ENCODE peak calls at places on chromosomes 11 and 22, in nine cellular contexts. U is RCC 7860; H is globus pallidus; R is T-helper 2 cell; W is NCI-H1092 treated with DMSO at 0.1 percent for 48 hours; C is stimulated activated CD4-positive, alpha-beta T cell treated with anti-CD3 and anti-CD28 coated beads, Interleukin-15, amount 100 ng/mL, for 24 hours; T is NCI-H1694; K is heart left ventricle; Z is AG10803. I is an unnamed sample.

GRCh38 chr11:11836676-11837231 is 5.0 kb upstream of the USP47 start:
- DNase-seq in U (no peak), H (no peak), R (no peak), W (no peak), C (no peak), T (no peak), K (no peak), Z (peak; percentile 75), I (no peak)

GRCh38 chr11:75631086-75631694 is 37.6 kb downstream of the MAP6 start:
- DNase-seq in U (no peak), H (no peak), R (no peak), W (no peak), C (no peak), T (no peak), K (no peak), Z (peak; percentile 14), I (no peak)

GRCh38 chr11:115765803-115766239 is 261.6 kb upstream of the CADM1 start:
- DNase-seq in U (no peak), H (no peak), R (no peak), W (no peak), C (no peak), T (no peak), K (no peak), Z (peak; percentile 70), I (no peak)

GRCh38 chr11:17551347-17552040 is 4.4 kb downstream of the OTOG start:
- DNase-seq in U (no peak), H (no peak), R (no peak), W (no peak), C (no peak), T (no peak), K (no peak), Z (no peak), I (no peak)

GRCh38 chr11:554824-555499 is 5.6 kb downstream of the LMNTD2 start:
- DNase-seq in U (peak; percentile 59), H (no peak), R (peak; percentile 66), W (peak; percentile 77), C (peak; percentile 83), T (no peak), K (no peak), Z (no peak), I (peak; percentile 69)

GRCh38 chr22:29319072-29319471 is 3.6 kb upstream of the RASL10A start:
- DNase-seq in U (no peak), H (no peak), R (no peak), W (no peak), C (no peak), T (no peak), K (no peak), Z (no peak), I (no peak)

GRCh38 chr22:29224121-29224858 is 18.6 kb downstream of the EMID1 start:
- DNase-seq in U (no peak), H (no peak), R (no peak), W (no peak), C (no peak), T (no peak), K (no peak), Z (peak; percentile 52), I (no peak)

GRCh38 chr11:113577356-113578163 is 102.4 kb upstream of the DRD2 start:
- DNase-seq in U (no peak), H (no peak), R (no peak), W (peak; percentile 57), C (no peak), T (no peak), K (no peak), Z (no peak), I (no peak)

GRCh38 chr11:114059984-114060401 is 482 bp downstream of the ZBTB16 start:
- DNase-seq in U (no peak), H (peak; percentile 48), R (peak; percentile 59), W (no peak), C (peak; percentile 47), T (no peak), K (no peak), Z (no peak), I (no peak)

GRCh38 chr22:32023251-32023827 is 19.7 kb upstream of the SLC5A1 start:
- DNase-seq in U (no peak), H (no peak), R (no peak), W (no peak), C (no peak), T (no peak), K (no peak), Z (no peak), I (no peak)

GRCh38 chr11:72443016-72443415 is 8.7 kb upstream of the CLPB start:
- DNase-seq in U (no peak), H (no peak), R (no peak), W (no peak), C (no peak), T (no peak), K (no peak), Z (peak; percentile 61), I (no peak)

GRCh38 chr11:3207530-3208189 is 11.0 kb downstream of the MRGPRG start:
- DNase-seq in U (no peak), H (no peak), R (no peak), W (no peak), C (no peak), T (no peak), K (peak; percentile 41), Z (no peak), I (no peak)

GRCh38 chr22:46043339-46043738 is 66.4 kb upstream of the WNT7B start:
- DNase-seq in U (no peak), H (peak; percentile 49), R (no peak), W (no peak), C (no peak), T (no peak), K (no peak), Z (no peak), I (no peak)

GRCh38 chr11:98307827-98308491 is 712.8 kb upstream of the CNTN5 start:
- DNase-seq in U (no peak), H (no peak), R (no peak), W (peak; percentile 25), C (no peak), T (no peak), K (no peak), Z (no peak), I (no peak)

GRCh38 chr11:45477588-45477987 is 187.8 kb downstream of the CHST1 start:
- DNase-seq in U (no peak), H (no peak), R (no peak), W (no peak), C (no peak), T (no peak), K (no peak), Z (no peak), I (no peak)

GRCh38 chr11:67025750-67026149 is 2.8 kb downstream of the SYT12 start:
- DNase-seq in U (no peak), H (no peak), R (no peak), W (no peak), C (no peak), T (no peak), K (no peak), Z (no peak), I (no peak)

GRCh38 chr11:78449866-78450265 is 32.2 kb upstream of the GAB2 start:
- DNase-seq in U (no peak), H (no peak), R (no peak), W (no peak), C (no peak), T (no peak), K (no peak), Z (peak; percentile 3), I (no peak)

GRCh38 chr11:82790723-82791487 is 57.2 kb upstream of the FAM181B start:
- DNase-seq in U (no peak), H (no peak), R (no peak), W (no peak), C (no peak), T (peak; percentile 31), K (no peak), Z (no peak), I (no peak)

GRCh38 chr22:46974077-46974476 is 211.6 kb downstream of the TBC1D22A start:
- DNase-seq in U (no peak), H (no peak), R (no peak), W (no peak), C (no peak), T (no peak), K (no peak), Z (no peak), I (no peak)

I was measured in T-helper 22 cell.